ENCODE peak calls at places on chromosome 9, in five cellular contexts. Z is neural progenitor cell, X is HCT116, D is PC-3, K is mesendoderm. Y is an unnamed sample. For H3K79me2, the result is how much of the 10 kb centered on the place peaks cover.

GRCh38 chr9:95092321-95093072 is 225.0 kb downstream of the FANCC start:
- DNase-seq in Z (peak), X (peak), D (peak), K (no peak), Y (peak)

GRCh38 chr9:115115117-115115880 is 2.7 kb downstream of the TNC start:
- DNase-seq in Z (no peak), X (no peak), D (peak), K (no peak), Y (peak)

GRCh38 chr9:13444696-13445095 is 165.2 kb upstream of the MPDZ start:
- DNase-seq in Z (no peak), X (no peak), D (no peak), K (no peak), Y (no peak)

GRCh38 chr9:98225015-98225442 is 30.4 kb downstream of the TBC1D2 start:
- DNase-seq in Z (no peak), X (no peak), D (no peak), K (no peak), Y (no peak)

GRCh38 chr9:84990416-84990815 is 320.9 kb downstream of the NTRK2 start:
- DNase-seq in Z (peak), X (no peak), D (no peak), K (no peak), Y (peak)

GRCh38 chr9:137764981-137765380 is 112.6 kb upstream of the CACNA1B start:
- DNase-seq in Z (no peak), X (no peak), D (no peak), K (no peak), Y (no peak)

GRCh38 chr9:116051528-116051927 is 102.1 kb upstream of the PAPPA start:
- DNase-seq in Z (no peak), X (no peak), D (no peak), K (no peak), Y (no peak)

GRCh38 chr9:97128919-97129318 is 90.0 kb upstream of the CTSV start:
- DNase-seq in Z (no peak), X (no peak), D (no peak), K (no peak), Y (no peak)

GRCh38 chr9:106019702-106020101 is 325.4 kb downstream of the TMEM38B start:
- DNase-seq in Z (peak), X (no peak), D (no peak), K (no peak), Y (no peak)

GRCh38 chr9:98861881-98862501 is 54.5 kb downstream of the GALNT12 start:
- DNase-seq in Z (no peak), X (no peak), D (peak), K (no peak), Y (no peak)

DNA sequence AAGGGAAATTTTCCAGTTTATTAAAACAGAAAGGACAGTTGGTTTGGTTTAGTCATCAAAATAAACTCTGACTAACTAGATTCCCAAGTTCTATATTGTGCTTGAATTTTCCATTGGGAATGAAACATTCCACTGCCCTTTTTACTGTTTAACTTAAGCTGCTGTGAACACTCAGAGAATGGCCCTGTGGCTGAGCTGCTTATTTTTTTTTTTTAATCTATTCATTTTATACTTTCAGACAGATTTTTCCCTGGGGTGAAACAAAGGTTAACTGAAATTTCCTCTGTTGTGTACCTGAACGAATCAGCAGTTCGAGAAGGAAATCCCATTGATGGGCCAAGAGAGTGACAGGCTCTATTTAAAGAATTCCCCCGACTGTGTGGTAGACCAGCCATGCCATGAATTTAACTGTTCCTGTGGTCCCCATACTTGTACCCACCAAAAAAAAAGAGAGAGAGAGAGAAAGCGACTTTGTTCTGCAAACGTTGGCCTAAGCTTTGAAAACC is 138.7 kb upstream of the GRHPR start:
- DNase-seq in Z (peak), X (no peak), D (peak), K (no peak), Y (peak)
- H3K79me2 ChIP-seq in Z (under half), X (under half), D (under half), K (under half), Y (under half)

DNA sequence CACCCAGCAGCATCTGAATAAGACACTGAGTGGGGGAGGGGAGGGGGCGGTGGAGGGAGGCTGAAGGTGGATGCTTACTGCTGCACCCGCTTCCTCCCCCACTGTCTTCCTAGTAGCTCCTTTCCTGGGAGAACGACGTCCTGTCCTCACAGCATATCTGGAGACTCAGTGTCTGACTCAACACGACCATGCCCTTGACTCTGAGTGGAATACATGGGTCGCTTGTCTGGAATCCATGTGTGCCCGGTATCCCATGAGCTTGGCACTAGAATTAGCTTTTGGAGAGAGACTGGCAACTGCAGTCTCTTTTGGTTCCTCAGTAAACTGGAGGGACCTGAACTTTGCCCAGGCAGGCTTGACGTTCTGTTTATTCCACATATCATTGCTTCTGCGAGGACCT is 125.4 kb upstream of the FAM120A start:
- DNase-seq in Z (no peak), X (no peak), D (peak), K (no peak), Y (no peak)
- H3K79me2 ChIP-seq in Z (under half), X (under half), D (under half), K (under half), Y (under half)

GRCh38 chr9:75120661-75121060 is 32.3 kb downstream of the OSTF1 start:
- DNase-seq in Z (no peak), X (no peak), D (no peak), K (no peak), Y (no peak)
- H3K79me2 ChIP-seq in Z (under half), X (under half), D (under half), K (under half), Y (under half)

GRCh38 chr9:70577671-70578070 is 163.2 kb upstream of the KLF9 start:
- DNase-seq in Z (no peak), X (no peak), D (no peak), K (no peak), Y (no peak)

GRCh38 chr9:70580593-70581195 is 166.2 kb upstream of the KLF9 start:
- DNase-seq in Z (no peak), X (no peak), D (no peak), K (no peak), Y (no peak)

GRCh38 chr9:70578720-70579119 is 164.3 kb upstream of the KLF9 start:
- DNase-seq in Z (no peak), X (no peak), D (no peak), K (no peak), Y (no peak)

GRCh38 chr9:70579686-70580085 is 165.2 kb upstream of the KLF9 start:
- DNase-seq in Z (no peak), X (no peak), D (no peak), K (peak), Y (no peak)

GRCh38 chr9:70581214-70581966 is 166.9 kb upstream of the KLF9 start:
- DNase-seq in Z (no peak), X (no peak), D (no peak), K (no peak), Y (no peak)
- H3K79me2 ChIP-seq in Z (under half), X (under half), D (under half), K (under half), Y (under half)

DNA sequence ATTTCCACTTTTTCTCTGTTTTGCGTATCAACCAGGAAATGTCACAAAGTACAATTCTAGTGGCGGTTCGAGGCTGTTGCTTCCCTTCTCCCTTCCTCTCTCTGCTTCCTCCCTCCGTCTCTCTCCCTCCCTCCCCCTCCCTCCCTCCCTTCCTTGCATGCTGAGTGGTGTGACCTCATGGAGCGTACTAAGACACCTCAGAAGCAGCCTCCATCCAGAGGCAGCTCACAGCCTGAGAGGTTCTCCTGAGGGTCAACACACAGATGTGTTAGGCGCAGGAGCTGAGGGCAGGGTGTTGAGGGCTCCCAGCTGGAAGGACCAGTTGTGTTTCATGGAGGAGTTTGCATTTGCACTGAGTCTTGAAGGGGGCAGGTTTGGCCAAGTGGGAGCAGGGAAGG is 57.7 kb downstream of the COL5A1 start:
- DNase-seq in Z (no peak), X (no peak), D (no peak), K (peak), Y (no peak)
- H3K79me2 ChIP-seq in Z (under half), X (under half), D (under half), K (under half), Y (half or more)

GRCh38 chr9:134340475-134341186 is 14.4 kb downstream of the RXRA start:
- DNase-seq in Z (no peak), X (no peak), D (no peak), K (no peak), Y (no peak)

GRCh38 chr9:134343637-134344036 is 17.4 kb downstream of the RXRA start:
- DNase-seq in Z (no peak), X (no peak), D (no peak), K (no peak), Y (no peak)

GRCh38 chr9:134342746-134343115 is 16.5 kb downstream of the RXRA start:
- DNase-seq in Z (no peak), X (no peak), D (no peak), K (no peak), Y (no peak)

GRCh38 chr9:134341306-134341705 is 15.1 kb downstream of the RXRA start:
- DNase-seq in Z (no peak), X (no peak), D (no peak), K (no peak), Y (no peak)

DNA sequence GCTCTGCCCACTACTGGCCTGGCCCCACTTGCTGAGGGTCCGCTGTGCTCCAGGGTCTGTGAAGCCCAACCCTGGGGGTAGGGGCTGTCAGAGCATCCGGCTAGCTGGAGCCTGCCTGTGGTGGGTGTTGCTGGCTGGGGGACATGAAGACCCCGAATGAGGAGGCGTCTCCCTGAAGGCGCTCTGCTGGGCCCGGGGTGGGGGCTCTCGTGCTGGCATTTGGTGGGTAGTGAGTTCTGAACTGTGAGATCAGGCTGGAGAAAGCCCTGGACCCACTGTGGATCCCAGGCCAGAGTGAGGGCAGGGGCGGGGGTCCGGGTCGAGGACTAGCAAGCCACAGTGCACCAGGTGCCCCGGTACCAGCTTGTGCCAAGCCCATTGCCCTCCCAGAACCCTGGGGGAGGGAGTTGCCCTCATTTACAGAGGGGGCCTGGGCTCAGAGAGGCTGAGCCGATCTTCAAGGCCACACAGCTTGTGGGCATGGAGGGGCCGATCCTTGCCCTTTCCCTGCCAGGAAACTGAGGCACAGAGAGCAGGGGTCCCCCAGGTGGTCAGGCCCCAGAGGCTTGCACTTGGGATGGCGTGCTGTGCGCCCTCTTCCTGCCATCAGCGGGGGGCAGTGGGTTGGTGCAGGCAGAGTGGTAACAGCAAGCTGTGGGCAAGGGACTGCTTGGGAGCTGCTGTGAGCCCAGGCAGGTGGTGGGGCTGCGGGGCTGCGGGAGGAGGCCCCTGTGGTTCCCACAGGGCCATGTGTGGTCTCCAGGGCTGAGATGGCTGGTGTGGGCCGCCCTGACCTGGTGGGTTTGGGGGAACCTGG is 15.9 kb downstream of the RXRA start:
- DNase-seq in Z (no peak), X (no peak), D (no peak), K (no peak), Y (no peak)
- H3K79me2 ChIP-seq in Z (half or more), X (half or more), D (under half), K (under half), Y (half or more)

DNA sequence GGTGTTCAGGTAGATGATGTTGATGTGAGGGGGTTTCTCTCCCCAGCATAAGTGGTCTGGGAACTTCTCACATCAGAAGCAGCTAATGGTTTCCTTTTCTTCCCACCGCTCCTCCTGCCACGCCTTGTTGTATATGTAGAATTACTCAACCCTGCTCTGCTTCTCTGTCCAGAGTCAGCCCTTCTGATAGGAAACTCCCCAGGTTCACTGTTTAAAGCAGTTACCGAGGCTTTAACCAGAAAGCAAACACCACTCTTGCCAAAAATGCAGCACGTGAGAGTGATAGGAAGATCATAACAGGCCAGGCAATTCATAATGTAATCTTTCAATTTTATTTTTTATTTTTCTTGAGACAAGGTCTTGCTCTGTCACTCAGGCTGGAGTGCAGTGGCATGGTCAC is 10.5 kb upstream of the TMEM252 start:
- DNase-seq in Z (no peak), X (no peak), D (peak), K (no peak), Y (no peak)
- H3K79me2 ChIP-seq in Z (under half), X (under half), D (under half), K (under half), Y (under half)

Y was measured in astrocyte.